ENCODE peak calls at places on chromosomes 3 and 15, in nine cellular contexts. One of them, this sample, is unnamed.

GRCh38 chr15:58427987-58428386 is 3.8 kb upstream of the LIPC start:
- DNase-seq in Caco-2: no peak
- DNase-seq in psoas muscle: no peak
- DNase-seq in CD8-positive, alpha-beta T cell: no peak
- DNase-seq in right cardiac atrium: no peak
- DNase-seq in heart left ventricle: no peak
- DNase-seq in CD4-positive, CD25-positive, alpha-beta regulatory T cell: no peak
- DNase-seq in HAP-1: no peak
- DNase-seq in HepG2: no peak
- DNase-seq in this sample: peak; percentile 76

GRCh38 chr3:30793755-30794154 is 100.7 kb downstream of the GADL1 start:
- DNase-seq in CD8-positive, alpha-beta T cell: no peak
- DNase-seq in heart left ventricle: no peak
- DNase-seq in CD4-positive, CD25-positive, alpha-beta regulatory T cell: no peak
- DNase-seq in right cardiac atrium: no peak
- DNase-seq in HepG2: no peak
- DNase-seq in psoas muscle: no peak
- DNase-seq in HAP-1: no peak
- DNase-seq in Caco-2: no peak
- DNase-seq in this sample: no peak

GRCh38 chr3:79490165-79491028 is 277.4 kb downstream of the ROBO1 start:
- DNase-seq in HepG2: no peak
- DNase-seq in CD8-positive, alpha-beta T cell: no peak
- DNase-seq in right cardiac atrium: peak; percentile 74
- DNase-seq in psoas muscle: peak; percentile 66
- DNase-seq in HAP-1: peak; percentile 75
- DNase-seq in Caco-2: no peak
- DNase-seq in heart left ventricle: peak; percentile 68
- DNase-seq in CD4-positive, CD25-positive, alpha-beta regulatory T cell: no peak
- DNase-seq in this sample: no peak

GRCh38 chr15:33021806-33022389 is 172.6 kb downstream of the FMN1 start:
- DNase-seq in psoas muscle: no peak
- DNase-seq in CD4-positive, CD25-positive, alpha-beta regulatory T cell: no peak
- DNase-seq in HepG2: peak; percentile 22
- DNase-seq in HAP-1: peak; percentile 42
- DNase-seq in CD8-positive, alpha-beta T cell: no peak
- DNase-seq in Caco-2: no peak
- DNase-seq in heart left ventricle: no peak
- DNase-seq in right cardiac atrium: no peak
- DNase-seq in this sample: no peak

GRCh38 chr3:169812844-169813677 is at the start of the genes LRRC34 and LRRIQ4:
- DNase-seq in Caco-2: no peak
- DNase-seq in HepG2: no peak
- DNase-seq in heart left ventricle: peak; percentile 82
- DNase-seq in right cardiac atrium: peak; percentile 85
- DNase-seq in HAP-1: peak; percentile 94
- DNase-seq in CD8-positive, alpha-beta T cell: peak; percentile 12
- DNase-seq in psoas muscle: peak; percentile 78
- DNase-seq in CD4-positive, CD25-positive, alpha-beta regulatory T cell: peak; percentile 45
- DNase-seq in this sample: no peak

GRCh38 chr3:166100710-166101109 is 263.5 kb upstream of the BCHE start:
- DNase-seq in HAP-1: no peak
- DNase-seq in CD8-positive, alpha-beta T cell: no peak
- DNase-seq in HepG2: no peak
- DNase-seq in Caco-2: no peak
- DNase-seq in CD4-positive, CD25-positive, alpha-beta regulatory T cell: no peak
- DNase-seq in heart left ventricle: no peak
- DNase-seq in right cardiac atrium: no peak
- DNase-seq in psoas muscle: no peak
- DNase-seq in this sample: no peak

GRCh38 chr3:7401418-7401817 is 540.5 kb downstream of the GRM7 start:
- DNase-seq in Caco-2: no peak
- DNase-seq in right cardiac atrium: no peak
- DNase-seq in CD4-positive, CD25-positive, alpha-beta regulatory T cell: no peak
- DNase-seq in HepG2: no peak
- DNase-seq in psoas muscle: no peak
- DNase-seq in HAP-1: no peak
- DNase-seq in heart left ventricle: no peak
- DNase-seq in CD8-positive, alpha-beta T cell: no peak
- DNase-seq in this sample: no peak

GRCh38 chr3:69651765-69652164 is 87.5 kb upstream of the MITF start:
- DNase-seq in psoas muscle: no peak
- DNase-seq in HepG2: no peak
- DNase-seq in Caco-2: no peak
- DNase-seq in CD4-positive, CD25-positive, alpha-beta regulatory T cell: no peak
- DNase-seq in CD8-positive, alpha-beta T cell: no peak
- DNase-seq in right cardiac atrium: no peak
- DNase-seq in HAP-1: no peak
- DNase-seq in heart left ventricle: no peak
- DNase-seq in this sample: no peak

GRCh38 chr15:84991313-84991712 is 9.7 kb downstream of the PDE8A start:
- DNase-seq in CD4-positive, CD25-positive, alpha-beta regulatory T cell: no peak
- DNase-seq in Caco-2: no peak
- DNase-seq in HepG2: no peak
- DNase-seq in psoas muscle: no peak
- DNase-seq in CD8-positive, alpha-beta T cell: no peak
- DNase-seq in heart left ventricle: no peak
- DNase-seq in right cardiac atrium: no peak
- DNase-seq in HAP-1: no peak
- DNase-seq in this sample: no peak

GRCh38 chr15:39767921-39768320 is 14.7 kb downstream of the FSIP1 start:
- DNase-seq in HAP-1: no peak
- DNase-seq in Caco-2: no peak
- DNase-seq in CD8-positive, alpha-beta T cell: no peak
- DNase-seq in heart left ventricle: no peak
- DNase-seq in CD4-positive, CD25-positive, alpha-beta regulatory T cell: no peak
- DNase-seq in psoas muscle: no peak
- DNase-seq in right cardiac atrium: no peak
- DNase-seq in HepG2: no peak
- DNase-seq in this sample: no peak

GRCh38 chr15:38972831-38973230 is 408.2 kb upstream of the RASGRP1 start:
- DNase-seq in CD8-positive, alpha-beta T cell: no peak
- DNase-seq in HAP-1: no peak
- DNase-seq in psoas muscle: no peak
- DNase-seq in right cardiac atrium: no peak
- DNase-seq in heart left ventricle: no peak
- DNase-seq in CD4-positive, CD25-positive, alpha-beta regulatory T cell: no peak
- DNase-seq in Caco-2: no peak
- DNase-seq in HepG2: no peak
- DNase-seq in this sample: no peak

GRCh38 chr3:88509582-88509981 is 359.8 kb downstream of the C3orf38 start:
- DNase-seq in heart left ventricle: no peak
- DNase-seq in CD8-positive, alpha-beta T cell: no peak
- DNase-seq in HepG2: peak; percentile 39
- DNase-seq in Caco-2: no peak
- DNase-seq in right cardiac atrium: no peak
- DNase-seq in HAP-1: no peak
- DNase-seq in psoas muscle: no peak
- DNase-seq in CD4-positive, CD25-positive, alpha-beta regulatory T cell: no peak
- DNase-seq in this sample: no peak

GRCh38 chr3:34038131-34038530 is 239.7 kb downstream of the PDCD6IP start:
- DNase-seq in CD4-positive, CD25-positive, alpha-beta regulatory T cell: no peak
- DNase-seq in HAP-1: no peak
- DNase-seq in CD8-positive, alpha-beta T cell: no peak
- DNase-seq in heart left ventricle: no peak
- DNase-seq in right cardiac atrium: no peak
- DNase-seq in HepG2: no peak
- DNase-seq in Caco-2: no peak
- DNase-seq in psoas muscle: no peak
- DNase-seq in this sample: no peak

GRCh38 chr15:39657714-39658113 is 76.8 kb downstream of the THBS1 start:
- DNase-seq in HepG2: no peak
- DNase-seq in right cardiac atrium: no peak
- DNase-seq in heart left ventricle: no peak
- DNase-seq in CD8-positive, alpha-beta T cell: no peak
- DNase-seq in HAP-1: no peak
- DNase-seq in CD4-positive, CD25-positive, alpha-beta regulatory T cell: no peak
- DNase-seq in Caco-2: no peak
- DNase-seq in psoas muscle: no peak
- DNase-seq in this sample: no peak

GRCh38 chr15:81196576-81197254 is at the start of gene IL16:
- DNase-seq in HepG2: no peak
- DNase-seq in Caco-2: no peak
- DNase-seq in right cardiac atrium: no peak
- DNase-seq in HAP-1: no peak
- DNase-seq in CD4-positive, CD25-positive, alpha-beta regulatory T cell: no peak
- DNase-seq in heart left ventricle: no peak
- DNase-seq in psoas muscle: no peak
- DNase-seq in CD8-positive, alpha-beta T cell: no peak
- DNase-seq in this sample: no peak

GRCh38 chr15:85692873-85693272 is 101.9 kb downstream of the KLHL25 start:
- DNase-seq in HAP-1: no peak
- DNase-seq in right cardiac atrium: no peak
- DNase-seq in heart left ventricle: no peak
- DNase-seq in psoas muscle: no peak
- DNase-seq in CD4-positive, CD25-positive, alpha-beta regulatory T cell: no peak
- DNase-seq in HepG2: no peak
- DNase-seq in Caco-2: no peak
- DNase-seq in CD8-positive, alpha-beta T cell: no peak
- DNase-seq in this sample: no peak

GRCh38 chr3:176916777-176917176 is 280.5 kb downstream of the TBL1XR1 start:
- DNase-seq in CD8-positive, alpha-beta T cell: no peak
- DNase-seq in HepG2: no peak
- DNase-seq in right cardiac atrium: no peak
- DNase-seq in Caco-2: peak; percentile 67
- DNase-seq in heart left ventricle: no peak
- DNase-seq in psoas muscle: no peak
- DNase-seq in CD4-positive, CD25-positive, alpha-beta regulatory T cell: no peak
- DNase-seq in HAP-1: no peak
- DNase-seq in this sample: no peak

GRCh38 chr15:78732634-78733033 is 78.6 kb downstream of the ADAMTS7 start:
- DNase-seq in HepG2: no peak
- DNase-seq in HAP-1: no peak
- DNase-seq in heart left ventricle: no peak
- DNase-seq in right cardiac atrium: no peak
- DNase-seq in Caco-2: no peak
- DNase-seq in psoas muscle: no peak
- DNase-seq in CD4-positive, CD25-positive, alpha-beta regulatory T cell: no peak
- DNase-seq in CD8-positive, alpha-beta T cell: no peak
- DNase-seq in this sample: peak; percentile 40

DNA sequence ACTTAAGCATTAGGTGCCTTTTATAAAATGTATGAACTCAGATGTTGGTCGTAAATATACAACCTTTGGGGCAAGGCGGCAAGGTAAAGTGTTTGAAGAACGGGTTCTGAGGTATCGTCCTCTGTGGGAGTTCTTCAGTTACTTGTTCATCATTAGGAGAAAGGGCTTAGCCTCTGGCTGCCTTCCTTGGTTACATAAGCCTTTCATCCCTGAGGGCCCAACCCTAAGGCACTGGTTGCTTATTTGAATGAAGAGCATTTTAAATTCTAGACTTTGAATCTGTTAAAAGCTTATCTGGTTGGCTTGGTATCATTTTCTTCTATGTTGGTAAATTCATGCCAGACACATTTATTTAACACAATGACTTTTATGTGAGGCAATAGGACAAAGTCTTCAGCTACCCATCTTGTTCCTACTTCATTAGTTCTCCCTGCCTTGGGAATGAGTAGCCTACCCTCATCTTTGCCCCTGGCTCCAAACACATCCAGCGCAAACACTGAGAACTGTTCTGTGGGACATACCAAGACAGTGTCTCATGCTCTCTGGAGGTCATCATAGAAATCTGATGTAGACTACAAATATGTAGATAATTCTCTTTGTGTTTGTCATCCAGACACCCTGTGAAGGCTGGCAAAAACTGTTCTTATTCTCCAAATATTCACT is 12.4 kb upstream of the CCDC80 start:
- DNase-seq in CD8-positive, alpha-beta T cell: no peak
- DNase-seq in psoas muscle: no peak
- DNase-seq in heart left ventricle: peak; percentile 50
- DNase-seq in HepG2: no peak
- DNase-seq in CD4-positive, CD25-positive, alpha-beta regulatory T cell: no peak
- DNase-seq in Caco-2: peak; percentile 63
- DNase-seq in right cardiac atrium: no peak
- DNase-seq in HAP-1: no peak
- DNase-seq in this sample: no peak
- H3K4me1 ChIP-seq in CD8-positive, alpha-beta T cell: no peaks in the 10 kb centered on the region
- H3K4me1 ChIP-seq in psoas muscle: no peaks in the 10 kb centered on the region
- H3K4me1 ChIP-seq in heart left ventricle: no peaks in the 10 kb centered on the region
- H3K4me1 ChIP-seq in HepG2: no peaks in the 10 kb centered on the region
- H3K4me1 ChIP-seq in CD4-positive, CD25-positive, alpha-beta regulatory T cell: no peaks in the 10 kb centered on the region
- H3K4me1 ChIP-seq in Caco-2: peaks cover 15% of the 10 kb centered on the region
- H3K4me1 ChIP-seq in right cardiac atrium: no peaks in the 10 kb centered on the region
- H3K4me1 ChIP-seq in HAP-1: no peaks in the 10 kb centered on the region
- H3K4me1 ChIP-seq in this sample: peaks cover 15% of the 10 kb centered on the region

GRCh38 chr15:70199124-70199482 is 101.4 kb upstream of the TLE3 start:
- DNase-seq in heart left ventricle: no peak
- DNase-seq in Caco-2: no peak
- DNase-seq in right cardiac atrium: no peak
- DNase-seq in CD8-positive, alpha-beta T cell: no peak
- DNase-seq in HepG2: no peak
- DNase-seq in CD4-positive, CD25-positive, alpha-beta regulatory T cell: no peak
- DNase-seq in psoas muscle: no peak
- DNase-seq in HAP-1: no peak
- DNase-seq in this sample: no peak
- H3K4me1 ChIP-seq in heart left ventricle: no peaks in the 10 kb centered on the region
- H3K4me1 ChIP-seq in Caco-2: peaks cover 32% of the 10 kb centered on the region
- H3K4me1 ChIP-seq in right cardiac atrium: peaks cover 8% of the 10 kb centered on the region
- H3K4me1 ChIP-seq in CD8-positive, alpha-beta T cell: no peaks in the 10 kb centered on the region
- H3K4me1 ChIP-seq in HepG2: peaks cover 47% of the 10 kb centered on the region
- H3K4me1 ChIP-seq in CD4-positive, CD25-positive, alpha-beta regulatory T cell: peaks cover 11% of the 10 kb centered on the region
- H3K4me1 ChIP-seq in psoas muscle: peaks cover 42% of the 10 kb centered on the region
- H3K4me1 ChIP-seq in HAP-1: peaks cover 17% of the 10 kb centered on the region
- H3K4me1 ChIP-seq in this sample: peaks cover 67% of the 10 kb centered on the region

DNA sequence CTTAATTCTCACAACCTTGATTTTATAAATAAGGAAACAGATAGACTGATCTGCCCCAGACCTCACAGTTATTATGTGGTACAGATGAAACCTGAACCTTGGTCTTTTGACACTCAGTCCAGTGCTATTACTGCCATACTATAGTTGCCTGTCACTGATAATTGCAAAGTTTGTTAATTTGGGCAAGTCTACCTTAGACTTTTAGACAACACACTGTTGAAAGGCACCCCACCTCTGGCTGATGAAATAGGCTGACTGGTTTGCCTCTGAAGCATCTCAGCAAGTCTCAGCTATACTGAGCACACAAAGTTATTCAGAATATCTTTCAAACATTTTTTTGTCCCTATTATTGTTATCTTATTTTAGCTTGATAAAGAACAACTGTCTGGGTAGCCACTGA is 53.1 kb upstream of the MAP4 start:
- DNase-seq in right cardiac atrium: no peak
- DNase-seq in psoas muscle: no peak
- DNase-seq in CD4-positive, CD25-positive, alpha-beta regulatory T cell: no peak
- DNase-seq in HAP-1: no peak
- DNase-seq in CD8-positive, alpha-beta T cell: no peak
- DNase-seq in heart left ventricle: no peak
- DNase-seq in Caco-2: no peak
- DNase-seq in HepG2: no peak
- DNase-seq in this sample: no peak
- H3K4me1 ChIP-seq in right cardiac atrium: peaks cover 7% of the 10 kb centered on the region
- H3K4me1 ChIP-seq in psoas muscle: peaks cover 71% of the 10 kb centered on the region
- H3K4me1 ChIP-seq in CD4-positive, CD25-positive, alpha-beta regulatory T cell: no peaks in the 10 kb centered on the region
- H3K4me1 ChIP-seq in HAP-1: peaks cover 6% of the 10 kb centered on the region
- H3K4me1 ChIP-seq in CD8-positive, alpha-beta T cell: no peaks in the 10 kb centered on the region
- H3K4me1 ChIP-seq in heart left ventricle: peaks cover 41% of the 10 kb centered on the region
- H3K4me1 ChIP-seq in Caco-2: no peaks in the 10 kb centered on the region
- H3K4me1 ChIP-seq in HepG2: peaks cover 31% of the 10 kb centered on the region
- H3K4me1 ChIP-seq in this sample: peaks cover 31% of the 10 kb centered on the region

DNA sequence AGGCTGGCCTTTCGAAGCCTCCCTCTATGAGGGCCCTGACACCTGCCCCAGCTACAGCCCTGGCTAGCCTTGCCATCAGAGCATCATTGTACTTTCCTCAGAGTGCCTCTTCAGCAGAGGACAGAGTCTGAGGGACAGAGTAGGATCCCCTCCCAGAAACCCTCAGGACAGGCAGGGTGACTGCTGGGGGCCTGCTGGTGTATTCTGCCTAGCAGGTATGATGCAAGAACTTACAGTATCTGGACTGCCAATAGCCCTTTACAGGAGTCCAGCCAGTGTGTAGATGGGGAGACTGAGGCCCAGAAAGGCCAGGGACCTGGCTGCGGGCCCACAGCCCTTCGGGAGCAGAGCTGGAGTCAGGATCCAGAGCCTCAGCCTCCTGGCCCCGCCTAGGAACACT is 19.1 kb downstream of the DUSP7 start:
- DNase-seq in heart left ventricle: no peak
- DNase-seq in HAP-1: no peak
- DNase-seq in CD4-positive, CD25-positive, alpha-beta regulatory T cell: no peak
- DNase-seq in HepG2: no peak
- DNase-seq in psoas muscle: no peak
- DNase-seq in Caco-2: no peak
- DNase-seq in right cardiac atrium: no peak
- DNase-seq in CD8-positive, alpha-beta T cell: no peak
- DNase-seq in this sample: no peak
- H3K4me1 ChIP-seq in heart left ventricle: peaks cover 8% of the 10 kb centered on the region
- H3K4me1 ChIP-seq in HAP-1: peaks cover 8% of the 10 kb centered on the region
- H3K4me1 ChIP-seq in CD4-positive, CD25-positive, alpha-beta regulatory T cell: no peaks in the 10 kb centered on the region
- H3K4me1 ChIP-seq in HepG2: peaks cover 88% of the 10 kb centered on the region
- H3K4me1 ChIP-seq in psoas muscle: peaks cover 28% of the 10 kb centered on the region
- H3K4me1 ChIP-seq in Caco-2: peaks cover 13% of the 10 kb centered on the region
- H3K4me1 ChIP-seq in right cardiac atrium: peaks cover 8% of the 10 kb centered on the region
- H3K4me1 ChIP-seq in CD8-positive, alpha-beta T cell: no peaks in the 10 kb centered on the region
- H3K4me1 ChIP-seq in this sample: peaks cover 39% of the 10 kb centered on the region